ENCODE peak calls at places on chromosomes 12 and 14, in ten cellular contexts. N is GM23338, J is stomach, F is prostate gland, U is transverse colon, G is upper lobe of left lung, Z is sigmoid colon, S is suprapubic skin, M is K562, D is HL-60. V is an unnamed sample.

GRCh38 chr12:14825256-14825655 is 11.3 kb upstream of the SMCO3 start:
- DNase-seq in N (no peak), J (no peak), F (no peak), U (no peak), G (no peak), Z (no peak), S (no peak), M (no peak), D (no peak), V (no peak)

GRCh38 chr12:38053655-38054464 is 262.7 kb upstream of the ALG10B start:
- DNase-seq in N (peak), J (peak), F (no peak), U (peak), G (peak), Z (no peak), S (no peak), M (peak), D (peak), V (peak)

GRCh38 chr12:117564885-117565284 is 203.5 kb upstream of the NOS1 start:
- DNase-seq in N (peak), J (no peak), F (no peak), U (no peak), G (no peak), Z (no peak), S (no peak), M (no peak), D (no peak), V (no peak)

GRCh38 chr14:104801284-104802119 is 601 bp downstream of the ZBTB42 start:
- DNase-seq in N (no peak), J (peak), F (no peak), U (peak), G (peak), Z (no peak), S (no peak), M (no peak), D (no peak), V (no peak)

GRCh38 chr12:53061404-53062010 is 11.6 kb downstream of the TNS2 start:
- DNase-seq in N (peak), J (peak), F (peak), U (peak), G (no peak), Z (peak), S (peak), M (peak), D (no peak), V (peak)

GRCh38 chr12:76018672-76019071 is 12.9 kb downstream of the PHLDA1 start:
- DNase-seq in N (no peak), J (no peak), F (no peak), U (no peak), G (no peak), Z (no peak), S (no peak), M (no peak), D (no peak), V (no peak)

GRCh38 chr12:122322501-122322900 is 56.2 kb upstream of the VPS33A start:
- DNase-seq in N (no peak), J (no peak), F (no peak), U (no peak), G (no peak), Z (no peak), S (no peak), M (no peak), D (no peak), V (no peak)

GRCh38 chr14:70640938-70641547 is 673 bp upstream of the TTC9 start:
- DNase-seq in N (peak), J (peak), F (peak), U (peak), G (peak), Z (peak), S (no peak), M (no peak), D (peak), V (no peak)

GRCh38 chr14:95189400-95190162 is 32.3 kb upstream of the DICER1 start:
- DNase-seq in N (no peak), J (no peak), F (no peak), U (no peak), G (no peak), Z (no peak), S (no peak), M (no peak), D (no peak), V (no peak)

GRCh38 chr12:6613015-6613775 is 6.0 kb upstream of the CHD4 start:
- DNase-seq in N (peak), J (peak), F (peak), U (peak), G (no peak), Z (peak), S (no peak), M (peak), D (peak), V (peak)

GRCh38 chr12:6613776-6614512 is 6.8 kb upstream of the CHD4 start:
- DNase-seq in N (peak), J (peak), F (peak), U (peak), G (peak), Z (peak), S (peak), M (peak), D (peak), V (peak)

GRCh38 chr12:6615802-6616201 is 8.6 kb upstream of the CHD4 start:
- DNase-seq in N (no peak), J (no peak), F (no peak), U (no peak), G (no peak), Z (no peak), S (no peak), M (no peak), D (no peak), V (no peak)

GRCh38 chr12:6612652-6613014 is 5.5 kb upstream of the CHD4 start:
- DNase-seq in N (no peak), J (no peak), F (no peak), U (no peak), G (no peak), Z (no peak), S (no peak), M (no peak), D (no peak), V (no peak)

GRCh38 chr12:6614513-6615177 is 7.5 kb upstream of the CHD4 start:
- DNase-seq in N (peak), J (no peak), F (no peak), U (no peak), G (no peak), Z (no peak), S (no peak), M (no peak), D (no peak), V (no peak)
- TF ChIP-seq CTCF in N (peak), J (no peak), F (no peak), U (no peak), G (no peak), Z (no peak), S (no peak), M (no peak), D (no peak), V (no peak)

GRCh38 chr12:33323823-33324222 is 115.8 kb downstream of the SYT10 start:
- DNase-seq in N (no peak), J (no peak), F (no peak), U (no peak), G (no peak), Z (no peak), S (no peak), M (no peak), D (no peak), V (no peak)
- TF ChIP-seq POLR2AphosphoS5 in N (no peak), J (no peak), F (no peak), U (no peak), G (no peak), Z (no peak), S (no peak), M (no peak), D (no peak), V (no peak)

GRCh38 chr12:132600048-132601032 is 10.0 kb downstream of the LRCOL1 start:
- DNase-seq in N (peak), J (peak), F (peak), U (peak), G (peak), Z (peak), S (no peak), M (peak), D (peak), V (peak)
- H3K4me3 ChIP-seq in N (peak), J (peak), F (peak), U (peak), G (peak), Z (peak), S (peak), M (peak), D (peak), V (peak)

DNA sequence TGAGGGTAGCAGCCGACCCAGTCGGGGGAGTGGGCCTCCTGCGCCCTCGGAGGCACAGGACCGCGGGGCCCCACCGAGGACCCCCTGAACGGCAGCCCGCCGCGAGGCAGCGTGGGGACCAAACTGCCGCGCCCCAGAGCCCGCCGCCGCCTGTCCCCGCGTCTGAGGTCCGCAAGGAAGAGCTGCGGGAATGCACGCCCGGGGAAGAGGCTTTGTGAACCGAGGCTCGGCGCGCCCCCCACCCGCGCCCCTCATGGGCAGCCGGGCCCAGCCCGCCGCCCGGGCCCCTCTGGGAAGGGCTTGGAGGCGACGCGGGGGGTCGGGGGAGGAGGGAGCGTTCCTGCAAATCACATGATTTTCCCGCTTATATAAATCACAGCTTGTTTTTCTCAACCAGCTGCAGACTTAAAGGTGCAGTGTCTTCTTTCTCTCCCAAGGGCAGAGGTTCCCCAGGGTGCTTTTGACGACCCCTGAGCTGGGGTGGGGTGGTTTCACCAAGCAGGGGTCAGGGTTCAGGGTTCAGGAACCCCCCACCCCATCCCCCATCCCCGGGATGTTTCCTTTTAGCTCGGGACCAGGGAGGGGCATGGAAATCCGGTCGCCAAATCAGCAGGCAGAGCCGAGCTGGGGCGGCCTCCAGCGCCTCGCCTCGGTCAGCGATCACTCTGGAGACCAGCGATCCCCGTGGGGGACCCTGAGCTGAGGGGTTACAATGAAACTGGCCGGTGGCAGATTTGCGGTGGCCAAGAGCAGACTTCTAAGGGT is 44.7 kb upstream of the ATP23 start:
- DNase-seq in N (peak), J (peak), F (peak), U (peak), G (peak), Z (peak), S (peak), M (no peak), D (no peak), V (peak)
- TF ChIP-seq CTCF in N (peak), J (peak), F (peak), U (no peak), G (peak), Z (peak), S (no peak), M (no peak), D (no peak), V (peak)

GRCh38 chr12:8709124-8709830 is 11.5 kb downstream of the RIMKLB start:
- DNase-seq in N (no peak), J (peak), F (no peak), U (peak), G (peak), Z (no peak), S (no peak), M (no peak), D (no peak), V (no peak)
- TF ChIP-seq POLR2AphosphoS5 in N (no peak), J (no peak), F (peak), U (no peak), G (peak), Z (peak), S (no peak), M (no peak), D (no peak), V (no peak)

GRCh38 chr12:86834217-86834616 is 578.0 kb upstream of the MGAT4C start:
- DNase-seq in N (no peak), J (no peak), F (no peak), U (no peak), G (no peak), Z (no peak), S (no peak), M (no peak), D (no peak), V (no peak)

GRCh38 chr12:86838264-86838663 is 582.1 kb upstream of the MGAT4C start:
- DNase-seq in N (no peak), J (no peak), F (no peak), U (no peak), G (no peak), Z (no peak), S (no peak), M (no peak), D (no peak), V (no peak)

GRCh38 chr12:86837246-86837645 is 581.1 kb upstream of the MGAT4C start:
- DNase-seq in N (peak), J (no peak), F (no peak), U (no peak), G (no peak), Z (no peak), S (no peak), M (no peak), D (no peak), V (no peak)

GRCh38 chr12:86838709-86839108 is 582.5 kb upstream of the MGAT4C start:
- DNase-seq in N (peak), J (no peak), F (no peak), U (no peak), G (no peak), Z (no peak), S (no peak), M (no peak), D (no peak), V (no peak)
- H3K4me3 ChIP-seq in N (no peak), J (no peak), F (no peak), U (no peak), G (no peak), Z (no peak), S (no peak), M (no peak), D (no peak), V (no peak)

DNA sequence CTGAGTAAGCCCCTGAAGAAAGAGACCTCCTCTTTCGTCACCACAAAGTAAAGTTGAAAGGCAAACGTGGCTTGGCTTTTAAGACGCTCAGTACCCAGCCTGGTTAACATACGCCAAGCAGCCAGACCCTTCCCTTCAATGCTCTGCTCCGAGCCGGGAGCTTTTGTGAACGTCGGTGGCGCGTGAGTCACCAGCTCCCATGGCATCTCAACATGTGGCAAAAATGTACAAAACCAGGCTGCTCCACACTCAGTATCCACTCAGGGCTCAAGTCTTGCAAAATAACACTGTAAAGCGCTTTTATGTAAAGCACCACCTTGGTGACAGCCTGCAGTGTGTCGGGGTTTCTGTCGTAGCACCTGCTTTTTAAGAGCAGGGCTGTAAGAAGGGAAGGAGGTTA is 89.0 kb downstream of the SETD3 start:
- DNase-seq in N (no peak), J (no peak), F (no peak), U (no peak), G (no peak), Z (no peak), S (no peak), M (no peak), D (no peak), V (no peak)
- TF ChIP-seq CTCF in N (no peak), J (no peak), F (no peak), U (no peak), G (no peak), Z (no peak), S (no peak), M (no peak), D (no peak), V (no peak)

GRCh38 chr12:9647825-9648700 is 21.4 kb upstream of the CLEC2D start:
- DNase-seq in N (peak), J (peak), F (peak), U (peak), G (peak), Z (peak), S (peak), M (peak), D (peak), V (peak)
- TF ChIP-seq POLR2AphosphoS5 in N (peak), J (peak), F (peak), U (peak), G (peak), Z (peak), S (no peak), M (no peak), D (peak), V (peak)

GRCh38 chr14:63727231-63727735 is 582 bp downstream of the SGPP1 start:
- DNase-seq in N (peak), J (peak), F (peak), U (peak), G (peak), Z (peak), S (no peak), M (peak), D (no peak), V (no peak)

GRCh38 chr14:63726499-63726898 is 1.4 kb downstream of the SGPP1 start:
- DNase-seq in N (no peak), J (no peak), F (no peak), U (no peak), G (no peak), Z (no peak), S (no peak), M (no peak), D (no peak), V (no peak)

GRCh38 chr14:63730659-63731058 is 2.8 kb upstream of the SGPP1 start:
- DNase-seq in N (no peak), J (no peak), F (no peak), U (no peak), G (no peak), Z (no peak), S (no peak), M (no peak), D (no peak), V (no peak)

GRCh38 chr14:63727736-63728728 is at the start of gene SGPP1:
- DNase-seq in N (peak), J (peak), F (peak), U (peak), G (peak), Z (peak), S (peak), M (peak), D (peak), V (peak)

GRCh38 chr14:63725786-63726185 is 2.1 kb downstream of the SGPP1 start:
- DNase-seq in N (no peak), J (no peak), F (no peak), U (no peak), G (no peak), Z (no peak), S (no peak), M (no peak), D (no peak), V (no peak)
- H3K4me3 ChIP-seq in N (peak), J (peak), F (no peak), U (no peak), G (peak), Z (peak), S (peak), M (peak), D (no peak), V (no peak)

GRCh38 chr12:17369556-17369955 is 720.4 kb downstream of the RERGL start:
- DNase-seq in N (no peak), J (no peak), F (no peak), U (no peak), G (no peak), Z (no peak), S (no peak), M (no peak), D (no peak), V (no peak)

GRCh38 chr12:17372508-17372907 is 717.5 kb downstream of the RERGL start:
- DNase-seq in N (no peak), J (no peak), F (no peak), U (no peak), G (no peak), Z (no peak), S (no peak), M (no peak), D (no peak), V (no peak)

GRCh38 chr12:17370621-17371020 is 719.4 kb downstream of the RERGL start:
- DNase-seq in N (no peak), J (no peak), F (no peak), U (no peak), G (no peak), Z (no peak), S (no peak), M (no peak), D (no peak), V (no peak)

DNA sequence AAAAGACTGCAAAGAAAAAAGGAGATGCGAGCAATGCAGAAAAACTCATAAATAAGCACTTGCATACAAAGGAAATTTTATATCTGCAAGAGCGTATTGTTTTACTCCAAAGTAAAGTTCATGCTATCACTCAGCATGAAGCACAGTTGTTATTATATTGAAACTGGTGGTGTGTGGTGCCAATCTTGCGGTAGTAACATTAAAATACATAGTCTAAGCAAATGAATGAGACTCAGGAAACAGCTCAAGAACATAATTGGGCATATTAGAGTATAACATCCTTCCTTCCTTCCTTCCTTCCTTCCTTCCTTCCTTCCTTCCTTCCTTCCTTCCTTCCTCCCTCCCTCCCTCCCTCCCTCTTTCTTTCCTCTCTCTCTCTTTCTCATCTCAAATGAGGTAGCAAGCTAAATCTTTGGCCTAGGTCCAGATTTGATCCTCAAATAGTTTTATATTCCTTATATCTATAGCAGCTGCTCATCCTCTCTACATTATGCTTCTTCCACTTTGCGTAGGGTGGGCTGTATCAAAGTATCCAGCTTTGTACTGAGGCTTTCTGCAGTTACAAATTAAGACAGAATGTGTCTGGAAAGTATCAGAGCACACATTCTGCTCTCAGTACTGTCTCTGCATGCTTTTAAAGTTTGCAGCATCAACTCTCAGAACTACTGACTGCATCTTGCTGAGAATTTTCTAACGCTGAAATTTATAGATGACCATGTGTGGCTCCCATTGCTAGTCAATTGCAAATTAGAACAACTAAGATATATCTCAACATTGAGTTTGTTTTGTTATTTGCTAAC is 718.3 kb downstream of the RERGL start:
- DNase-seq in N (no peak), J (no peak), F (no peak), U (no peak), G (no peak), Z (no peak), S (no peak), M (no peak), D (no peak), V (no peak)
- TF ChIP-seq CTCF in N (no peak), J (no peak), F (no peak), U (no peak), G (no peak), Z (no peak), S (no peak), M (no peak), D (no peak), V (no peak)

V was measured in breast epithelium.